ENCODE peak calls at places on chromosomes 6 and 20, in five cellular contexts. One of them, this sample, is unnamed.
A peak's percentile ranks its signal among the peaks of the same experiment; 100 is the strongest.

GRCh38 chr6:136647363-136647763 is 97.1 kb upstream of the MAP7 start:
- DNase-seq in effector CD4-positive, alpha-beta T cell: peak; percentile 24
- DNase-seq in pancreas: no peak
- DNase-seq in PC-3: no peak
- DNase-seq in cardiac muscle cell: no peak
- DNase-seq in this sample: no peak

GRCh38 chr6:136551103-136551502 is 881 bp upstream of the MAP7 start:
- DNase-seq in effector CD4-positive, alpha-beta T cell: no peak
- DNase-seq in pancreas: no peak
- DNase-seq in PC-3: no peak
- DNase-seq in cardiac muscle cell: peak; percentile 16
- DNase-seq in this sample: no peak

GRCh38 chr6:168181776-168182765 is 103.1 kb upstream of the FRMD1 start:
- DNase-seq in effector CD4-positive, alpha-beta T cell: no peak
- DNase-seq in pancreas: no peak
- DNase-seq in PC-3: no peak
- DNase-seq in cardiac muscle cell: no peak
- DNase-seq in this sample: no peak

GRCh38 chr6:152004036-152004566 is 196.6 kb downstream of the ESR1 start:
- DNase-seq in effector CD4-positive, alpha-beta T cell: no peak
- DNase-seq in pancreas: no peak
- DNase-seq in PC-3: no peak
- DNase-seq in cardiac muscle cell: no peak
- DNase-seq in this sample: no peak

GRCh38 chr6:21678990-21679389 is 85.4 kb downstream of the SOX4 start:
- DNase-seq in effector CD4-positive, alpha-beta T cell: no peak
- DNase-seq in pancreas: no peak
- DNase-seq in PC-3: peak; percentile 59
- DNase-seq in cardiac muscle cell: no peak
- DNase-seq in this sample: no peak

GRCh38 chr20:22455259-22455658 is 129.1 kb downstream of the FOXA2 start:
- DNase-seq in effector CD4-positive, alpha-beta T cell: no peak
- DNase-seq in pancreas: no peak
- DNase-seq in PC-3: no peak
- DNase-seq in cardiac muscle cell: no peak
- DNase-seq in this sample: no peak

GRCh38 chr6:43716099-43716498 is 28.5 kb upstream of the MRPS18A start:
- DNase-seq in effector CD4-positive, alpha-beta T cell: no peak
- DNase-seq in pancreas: no peak
- DNase-seq in PC-3: no peak
- DNase-seq in cardiac muscle cell: no peak
- DNase-seq in this sample: no peak

GRCh38 chr6:163436843-163437242 is 22.3 kb downstream of the QKI start:
- DNase-seq in effector CD4-positive, alpha-beta T cell: no peak
- DNase-seq in pancreas: no peak
- DNase-seq in PC-3: no peak
- DNase-seq in cardiac muscle cell: no peak
- DNase-seq in this sample: no peak

GRCh38 chr6:100167585-100167984 is 173.6 kb upstream of the MCHR2 start:
- DNase-seq in effector CD4-positive, alpha-beta T cell: no peak
- DNase-seq in pancreas: no peak
- DNase-seq in PC-3: no peak
- DNase-seq in cardiac muscle cell: no peak
- DNase-seq in this sample: no peak

GRCh38 chr6:32152414-32153251 is 894 bp upstream of the PRRT1 start:
- DNase-seq in effector CD4-positive, alpha-beta T cell: no peak
- DNase-seq in pancreas: no peak
- DNase-seq in PC-3: no peak
- DNase-seq in cardiac muscle cell: peak; percentile 47
- DNase-seq in this sample: no peak

GRCh38 chr20:10581823-10582222 is 92.0 kb downstream of the JAG1 start:
- DNase-seq in effector CD4-positive, alpha-beta T cell: no peak
- DNase-seq in pancreas: no peak
- DNase-seq in PC-3: peak; percentile 92
- DNase-seq in cardiac muscle cell: no peak
- DNase-seq in this sample: no peak

GRCh38 chr6:155152211-155153076 is 111.4 kb upstream of the CLDN20 start:
- DNase-seq in effector CD4-positive, alpha-beta T cell: no peak
- DNase-seq in pancreas: no peak
- DNase-seq in PC-3: no peak
- DNase-seq in cardiac muscle cell: no peak
- DNase-seq in this sample: no peak

GRCh38 chr6:163667372-163668060 is 253.0 kb downstream of the QKI start:
- DNase-seq in effector CD4-positive, alpha-beta T cell: no peak
- DNase-seq in pancreas: no peak
- DNase-seq in PC-3: no peak
- DNase-seq in cardiac muscle cell: no peak
- DNase-seq in this sample: peak; percentile 69

GRCh38 chr20:35199696-35200095 is 26.8 kb upstream of the MMP24 start:
- DNase-seq in effector CD4-positive, alpha-beta T cell: no peak
- DNase-seq in pancreas: no peak
- DNase-seq in PC-3: peak; percentile 70
- DNase-seq in cardiac muscle cell: no peak
- DNase-seq in this sample: no peak

GRCh38 chr20:796916-797315 is 28.6 kb upstream of the SLC52A3 start:
- DNase-seq in effector CD4-positive, alpha-beta T cell: no peak
- DNase-seq in pancreas: no peak
- DNase-seq in PC-3: peak; percentile 33
- DNase-seq in cardiac muscle cell: no peak
- DNase-seq in this sample: no peak

GRCh38 chr6:33298773-33299236 is at the start of gene RGL2:
- DNase-seq in effector CD4-positive, alpha-beta T cell: peak; percentile 53
- DNase-seq in pancreas: peak; percentile 87
- DNase-seq in PC-3: peak; percentile 47
- DNase-seq in cardiac muscle cell: peak; percentile 63
- DNase-seq in this sample: peak; percentile 87

GRCh38 chr6:120077489-120077888 is 727.9 kb upstream of the MAN1A1 start:
- DNase-seq in effector CD4-positive, alpha-beta T cell: no peak
- DNase-seq in pancreas: no peak
- DNase-seq in PC-3: peak; percentile 45
- DNase-seq in cardiac muscle cell: peak; percentile 61
- DNase-seq in this sample: no peak

GRCh38 chr6:32692019-32692418 is 25.6 kb upstream of the HLA-DQB1 start:
- DNase-seq in effector CD4-positive, alpha-beta T cell: no peak
- DNase-seq in pancreas: no peak
- DNase-seq in PC-3: peak; percentile 66
- DNase-seq in cardiac muscle cell: peak; percentile 19
- DNase-seq in this sample: no peak

GRCh38 chr6:153167026-153167891 is 36.2 kb upstream of the RGS17 start:
- DNase-seq in effector CD4-positive, alpha-beta T cell: no peak
- DNase-seq in pancreas: no peak
- DNase-seq in PC-3: peak; percentile 83
- DNase-seq in cardiac muscle cell: no peak
- DNase-seq in this sample: no peak

GRCh38 chr6:41159415-41160082 is 3.4 kb downstream of the TREM2 start:
- DNase-seq in effector CD4-positive, alpha-beta T cell: no peak
- DNase-seq in pancreas: no peak
- DNase-seq in PC-3: no peak
- DNase-seq in cardiac muscle cell: no peak
- DNase-seq in this sample: no peak

GRCh38 chr6:71478834-71479541 is 190.4 kb downstream of the OGFRL1 start:
- DNase-seq in effector CD4-positive, alpha-beta T cell: no peak
- DNase-seq in pancreas: no peak
- DNase-seq in PC-3: peak; percentile 79
- DNase-seq in cardiac muscle cell: no peak
- DNase-seq in this sample: no peak

GRCh38 chr6:24927234-24927955 is 8.4 kb downstream of the RIPOR2 start:
- DNase-seq in effector CD4-positive, alpha-beta T cell: no peak
- DNase-seq in pancreas: no peak
- DNase-seq in PC-3: no peak
- DNase-seq in cardiac muscle cell: no peak
- DNase-seq in this sample: no peak

GRCh38 chr6:163446529-163446928 is 32.0 kb downstream of the QKI start:
- DNase-seq in effector CD4-positive, alpha-beta T cell: no peak
- DNase-seq in pancreas: no peak
- DNase-seq in PC-3: no peak
- DNase-seq in cardiac muscle cell: no peak
- DNase-seq in this sample: no peak

GRCh38 chr6:6201200-6201599 is 119.3 kb downstream of the F13A1 start:
- DNase-seq in effector CD4-positive, alpha-beta T cell: no peak
- DNase-seq in pancreas: no peak
- DNase-seq in PC-3: no peak
- DNase-seq in cardiac muscle cell: no peak
- DNase-seq in this sample: no peak

GRCh38 chr6:111379831-111380230 is 103.2 kb downstream of the REV3L start:
- DNase-seq in effector CD4-positive, alpha-beta T cell: no peak
- DNase-seq in pancreas: no peak
- DNase-seq in PC-3: no peak
- DNase-seq in cardiac muscle cell: no peak
- DNase-seq in this sample: no peak

GRCh38 chr6:41791984-41792383 is 4.5 kb downstream of the TOMM6 start:
- DNase-seq in effector CD4-positive, alpha-beta T cell: no peak
- DNase-seq in pancreas: no peak
- DNase-seq in PC-3: no peak
- DNase-seq in cardiac muscle cell: no peak
- DNase-seq in this sample: no peak

GRCh38 chr20:45924391-45925261 is 9.9 kb upstream of the PCIF1 start:
- DNase-seq in effector CD4-positive, alpha-beta T cell: no peak
- DNase-seq in pancreas: no peak
- DNase-seq in PC-3: no peak
- DNase-seq in cardiac muscle cell: no peak
- DNase-seq in this sample: no peak

GRCh38 chr20:57614490-57615471 is 5.4 kb downstream of the ZBP1 start:
- DNase-seq in effector CD4-positive, alpha-beta T cell: no peak
- DNase-seq in pancreas: no peak
- DNase-seq in PC-3: no peak
- DNase-seq in cardiac muscle cell: no peak
- DNase-seq in this sample: no peak

GRCh38 chr6:15480546-15480945 is 182.3 kb downstream of the DTNBP1 start:
- DNase-seq in effector CD4-positive, alpha-beta T cell: no peak
- DNase-seq in pancreas: no peak
- DNase-seq in PC-3: no peak
- DNase-seq in cardiac muscle cell: no peak
- DNase-seq in this sample: peak; percentile 20

GRCh38 chr6:155187096-155187495 is 76.7 kb upstream of the CLDN20 start:
- DNase-seq in effector CD4-positive, alpha-beta T cell: no peak
- DNase-seq in pancreas: no peak
- DNase-seq in PC-3: no peak
- DNase-seq in cardiac muscle cell: no peak
- DNase-seq in this sample: no peak

GRCh38 chr6:39867592-39867991 is 66.7 kb downstream of the MOCS1 start:
- DNase-seq in effector CD4-positive, alpha-beta T cell: no peak
- DNase-seq in pancreas: no peak
- DNase-seq in PC-3: no peak
- DNase-seq in cardiac muscle cell: no peak
- DNase-seq in this sample: no peak

GRCh38 chr6:113630738-113631535 is 226.2 kb upstream of the MARCKS start:
- DNase-seq in effector CD4-positive, alpha-beta T cell: no peak
- DNase-seq in pancreas: no peak
- DNase-seq in PC-3: peak; percentile 16
- DNase-seq in cardiac muscle cell: peak; percentile 24
- DNase-seq in this sample: no peak

GRCh38 chr6:127566671-127567070 is 10.3 kb upstream of the C6orf58 start:
- DNase-seq in effector CD4-positive, alpha-beta T cell: no peak
- DNase-seq in pancreas: no peak
- DNase-seq in PC-3: no peak
- DNase-seq in cardiac muscle cell: no peak
- DNase-seq in this sample: no peak

GRCh38 chr20:53748821-53749402 is 155.3 kb upstream of the ZNF217 start:
- DNase-seq in effector CD4-positive, alpha-beta T cell: no peak
- DNase-seq in pancreas: no peak
- DNase-seq in PC-3: peak; percentile 58
- DNase-seq in cardiac muscle cell: no peak
- DNase-seq in this sample: no peak

GRCh38 chr20:38957915-38958485 is 4.1 kb upstream of the DHX35 start:
- DNase-seq in effector CD4-positive, alpha-beta T cell: no peak
- DNase-seq in pancreas: no peak
- DNase-seq in PC-3: no peak
- DNase-seq in cardiac muscle cell: no peak
- DNase-seq in this sample: no peak

GRCh38 chr6:115398607-115399006 is 662.1 kb downstream of the FRK start:
- DNase-seq in effector CD4-positive, alpha-beta T cell: no peak
- DNase-seq in pancreas: no peak
- DNase-seq in PC-3: no peak
- DNase-seq in cardiac muscle cell: no peak
- DNase-seq in this sample: no peak

GRCh38 chr6:165704001-165704748 is 41.1 kb upstream of the PDE10A start:
- DNase-seq in effector CD4-positive, alpha-beta T cell: no peak
- DNase-seq in pancreas: no peak
- DNase-seq in PC-3: no peak
- DNase-seq in cardiac muscle cell: no peak
- DNase-seq in this sample: no peak